ENCODE peak calls at places on chromosome 16, in four cellular contexts. G, F, X and H are unnamed samples.

GRCh38 chr16:27430512-27430911 is 28.5 kb downstream of the IL21R start:
- DNase-seq in F (no peak), G (no peak), X (peak; percentile 26), H (peak; percentile 10)

GRCh38 chr16:54482892-54483574 is 196.4 kb upstream of the IRX3 start:
- DNase-seq in X (no peak), G (no peak), F (peak; percentile 48), H (no peak)

GRCh38 chr16:23342083-23342640 is 40.1 kb downstream of the SCNN1B start:
- DNase-seq in F (no peak), G (no peak), X (no peak), H (no peak)

GRCh38 chr16:81601008-81601428 is 156.4 kb downstream of the CMIP start:
- DNase-seq in G (peak; percentile 72), X (no peak), F (no peak), H (no peak)

GRCh38 chr16:50467943-50468748 is 80.0 kb upstream of the NKD1 start:
- DNase-seq in G (no peak), F (peak; percentile 79), X (peak; percentile 74), H (peak; percentile 78)

GRCh38 chr16:84874553-84874952 is 54.8 kb downstream of the CRISPLD2 start:
- DNase-seq in G (peak; percentile 53), X (no peak), F (no peak), H (no peak)

GRCh38 chr16:85428899-85429775 is 184.0 kb upstream of the GSE1 start:
- DNase-seq in G (no peak), F (no peak), X (peak; percentile 45), H (no peak)

GRCh38 chr16:58563235-58563634 is 47.9 kb downstream of the SETD6 start:
- DNase-seq in G (peak; percentile 59), F (no peak), X (no peak), H (no peak)

GRCh38 chr16:61243954-61244353 is 792.3 kb downstream of the CDH8 start:
- DNase-seq in F (no peak), X (no peak), G (no peak), H (peak; percentile 28)

GRCh38 chr16:84369938-84370627 is 1.7 kb downstream of the ATP2C2 start:
- DNase-seq in G (no peak), X (no peak), F (peak; percentile 48), H (no peak)

GRCh38 chr16:67537636-67538591 is 9.3 kb downstream of the RIPOR1 start:
- DNase-seq in G (no peak), F (peak; percentile 45), X (peak; percentile 67), H (peak; percentile 50)

GRCh38 chr16:73171380-73171779 is 123.5 kb upstream of the ZFHX3 start:
- DNase-seq in X (no peak), F (peak; percentile 76), G (no peak), H (peak; percentile 36)

GRCh38 chr16:57607676-57608461 is 20.6 kb upstream of the ADGRG1 start:
- DNase-seq in F (no peak), X (no peak), G (no peak), H (peak; percentile 11)

GRCh38 chr16:6483634-6484033 is 849.0 kb upstream of the RBFOX1 start:
- DNase-seq in X (peak; percentile 65), G (no peak), F (peak; percentile 71), H (peak; percentile 67)

GRCh38 chr16:74309789-74310781 is 13.5 kb downstream of the PSMD7 start:
- DNase-seq in X (no peak), G (peak; percentile 56), F (peak; percentile 65), H (no peak)

GRCh38 chr16:76913046-76913445 is 277.9 kb upstream of the MON1B start:
- DNase-seq in X (no peak), F (peak; percentile 3), G (no peak), H (no peak)

GRCh38 chr16:11994187-11995119 is 17.9 kb downstream of the SNX29 start:
- DNase-seq in X (no peak), G (peak; percentile 28), F (peak; percentile 31), H (no peak)

GRCh38 chr16:55913717-55914116 is 38.5 kb upstream of the CES5A start:
- DNase-seq in G (no peak), F (no peak), X (no peak), H (no peak)

GRCh38 chr16:29820730-29821662 is 734 bp downstream of the MVP start:
- DNase-seq in X (no peak), F (no peak), G (no peak), H (no peak)

GRCh38 chr16:1173778-1174451 is 21.0 kb downstream of the CACNA1H start:
- DNase-seq in G (no peak), F (no peak), X (no peak), H (no peak)

GRCh38 chr16:50464325-50465290 is 83.6 kb upstream of the NKD1 start:
- DNase-seq in F (peak; percentile 35), X (peak; percentile 65), G (no peak), H (no peak)

GRCh38 chr16:12082207-12082606 is 105.7 kb downstream of the SNX29 start:
- DNase-seq in G (no peak), F (no peak), X (no peak), H (no peak)

GRCh38 chr16:87728026-87728425 is 37.8 kb downstream of the KLHDC4 start:
- DNase-seq in F (no peak), X (no peak), G (peak; percentile 66), H (no peak)

GRCh38 chr16:28193530-28194423 is 18.0 kb downstream of the XPO6 start:
- DNase-seq in G (peak; percentile 98), F (peak; percentile 77), X (no peak), H (no peak)

GRCh38 chr16:22838681-22839080 is 24.7 kb downstream of the HS3ST2 start:
- DNase-seq in F (no peak), G (no peak), X (no peak), H (no peak)

GRCh38 chr16:10788665-10789064 is 29.9 kb downstream of the TVP23A start:
- DNase-seq in X (no peak), G (no peak), F (peak; percentile 27), H (no peak)

GRCh38 chr16:85211247-85211910 is 99.1 kb upstream of the CIBAR2 start:
- DNase-seq in G (no peak), X (no peak), F (no peak), H (no peak)

GRCh38 chr16:85898521-85899442 is at the start of gene IRF8:
- DNase-seq in X (peak; percentile 84), G (no peak), F (peak; percentile 70), H (peak; percentile 72)

GRCh38 chr16:25212636-25213035 is 4.1 kb upstream of the AQP8 start:
- DNase-seq in G (no peak), X (no peak), F (no peak), H (no peak)

GRCh38 chr16:85847681-85848601 is 48.4 kb downstream of the COX4I1 start:
- DNase-seq in F (no peak), X (no peak), G (no peak), H (no peak)

DNA sequence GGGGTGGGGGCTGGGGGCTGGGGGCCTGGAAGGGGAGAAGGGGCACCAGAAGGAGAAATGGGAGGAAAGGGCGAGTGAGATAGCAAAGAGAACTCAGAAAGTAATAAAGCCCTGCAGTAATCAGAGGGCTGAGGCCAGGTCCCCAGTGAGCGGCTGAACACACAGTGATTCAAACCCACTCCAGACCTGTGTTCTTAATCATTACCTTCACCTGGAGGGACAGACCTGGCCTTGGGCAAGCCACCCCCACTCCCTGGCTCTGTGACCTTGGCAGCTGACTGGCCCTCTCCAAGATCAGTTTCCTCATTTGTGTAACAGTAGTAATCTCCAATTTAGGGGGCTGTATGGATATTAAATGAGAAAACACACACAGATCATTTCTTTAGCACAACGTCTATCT is 150.4 kb downstream of the WWOX start:
- DNase-seq in G (no peak), X (no peak), F (no peak), H (no peak)
- H2AK5ac ChIP-seq in G (no peak overlapping the region), X (no peak overlapping the region), F (no peak overlapping the region), H (no peak overlapping the region)

DNA sequence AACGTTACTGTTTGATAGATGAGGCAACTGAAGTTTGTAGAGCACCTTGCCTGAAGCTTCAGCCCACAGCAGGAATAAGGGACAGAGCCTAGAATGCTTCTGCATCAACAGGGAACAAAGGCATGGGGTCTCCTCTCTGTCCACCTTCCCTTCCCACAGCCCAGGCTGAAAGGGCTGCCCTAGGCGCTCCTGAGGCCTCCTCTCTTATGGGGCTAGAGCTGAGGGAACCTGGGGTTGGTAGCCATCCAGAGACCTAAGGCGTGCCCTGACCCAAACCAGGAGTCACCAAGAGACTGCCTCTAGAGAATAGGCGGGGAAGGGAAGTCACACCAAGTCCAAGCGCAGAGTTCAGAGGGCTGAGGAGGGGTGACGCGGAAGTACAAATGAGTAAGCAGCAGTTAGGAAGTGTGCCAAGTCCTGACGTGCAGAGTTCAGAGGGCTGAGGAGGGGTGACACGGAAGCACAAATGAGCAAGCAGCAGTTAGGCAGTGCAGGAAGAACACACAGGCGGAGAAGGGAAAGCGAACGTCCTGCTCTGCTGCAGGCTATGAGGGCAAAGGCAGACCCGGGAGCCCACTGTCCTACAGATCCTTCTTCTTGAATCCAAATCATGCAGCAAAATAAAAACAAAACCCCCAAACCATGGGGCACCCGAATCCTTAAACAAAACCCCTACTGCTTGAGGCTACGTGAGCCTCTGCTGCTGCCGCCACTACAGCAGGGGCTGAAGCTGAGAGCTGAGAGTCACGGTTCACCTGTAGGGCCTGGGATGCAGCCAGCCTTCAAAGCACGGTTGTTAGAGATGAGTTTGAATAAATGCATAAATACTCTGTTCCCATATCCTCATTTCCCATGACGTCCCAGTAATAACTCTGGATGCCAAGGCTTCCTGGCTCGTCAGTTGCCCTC is 2.7 kb upstream of the SPG7 start:
- DNase-seq in G (peak; percentile 93), F (no peak), X (no peak), H (no peak)
- H4K8ac ChIP-seq in G (peak overlapping the region; percentile 56), F (no peak overlapping the region), X (no peak overlapping the region), H (no peak overlapping the region)

GRCh38 chr16:17452931-17453330 is 17.8 kb downstream of the XYLT1 start:
- DNase-seq in G (peak; percentile 44), F (no peak), X (no peak), H (no peak)

GRCh38 chr16:17454331-17454730 is 16.4 kb downstream of the XYLT1 start:
- DNase-seq in G (no peak), X (no peak), F (no peak), H (no peak)

GRCh38 chr16:17451835-17452234 is 18.9 kb downstream of the XYLT1 start:
- DNase-seq in F (no peak), X (no peak), G (no peak), H (no peak)

GRCh38 chr16:17450291-17450690 is 20.5 kb downstream of the XYLT1 start:
- DNase-seq in F (no peak), G (no peak), X (no peak), H (no peak)

GRCh38 chr16:17453365-17454122 is 17.2 kb downstream of the XYLT1 start:
- DNase-seq in F (no peak), X (no peak), G (no peak), H (no peak)
- H4K5ac ChIP-seq in F (no peak overlapping the region), X (no peak overlapping the region), G (no peak overlapping the region), H (no peak overlapping the region)

GRCh38 chr16:68782198-68783174 is 45.4 kb downstream of the CDH1 start:
- DNase-seq in G (no peak), F (no peak), X (no peak), H (no peak)
- H2AK5ac ChIP-seq in G (no peak overlapping the region), F (no peak overlapping the region), X (peak overlapping the region; percentile 58), H (no peak overlapping the region)

DNA sequence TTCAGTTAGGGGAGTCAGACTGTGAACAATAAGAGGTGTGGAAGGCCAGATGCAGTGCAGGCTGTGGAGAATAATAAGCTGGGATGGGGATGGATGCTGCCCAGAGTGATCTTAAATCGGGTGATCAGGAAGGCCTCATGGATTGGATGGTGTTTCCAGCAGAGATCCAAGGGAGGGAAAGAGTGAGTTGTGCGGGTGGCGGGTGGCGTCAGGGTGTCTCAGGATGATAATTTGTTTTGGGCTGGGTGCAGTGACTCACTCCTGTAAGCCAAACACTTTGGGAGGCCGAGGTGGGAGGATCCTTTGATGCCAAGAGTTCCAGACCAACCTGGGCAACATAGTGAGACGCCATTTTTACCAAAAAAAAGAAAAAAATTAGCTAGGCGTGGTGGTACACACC is 7.9 kb downstream of the CLUAP1 start:
- DNase-seq in X (no peak), F (no peak), G (no peak), H (peak; percentile 6)
- H4K8ac ChIP-seq in X (no peak overlapping the region), F (no peak overlapping the region), G (no peak overlapping the region), H (no peak overlapping the region)